ENCODE peak calls at places on chromosomes 5 and 9, in eight cellular contexts. C, H, W, V, X, D, R and K are unnamed samples.

GRCh38 chr9:18544456-18544855 is 70.5 kb downstream of the ADAMTSL1 start:
- DNase-seq in C (no peak), H (no peak), W (no peak), V (peak), X (peak), D (peak), R (no peak), K (no peak)

GRCh38 chr9:1071730-1072129 is 21.6 kb downstream of the DMRT2 start:
- DNase-seq in C (peak), H (no peak), W (no peak), V (peak), X (no peak), D (no peak), R (no peak), K (no peak)

GRCh38 chr9:38176256-38176655 is 107.2 kb upstream of the SHB start:
- DNase-seq in C (no peak), H (no peak), W (no peak), V (peak), X (no peak), D (no peak), R (no peak), K (no peak)

GRCh38 chr9:100286257-100286656 is 66.5 kb downstream of the TEX10 start:
- DNase-seq in C (no peak), H (no peak), W (no peak), V (no peak), X (no peak), D (no peak), R (no peak), K (no peak)

GRCh38 chr9:16986441-16987387 is 116.2 kb upstream of the BNC2 start:
- DNase-seq in C (no peak), H (peak), W (no peak), V (no peak), X (peak), D (peak), R (no peak), K (no peak)

GRCh38 chr9:106983346-106983745 is 120.4 kb downstream of the ZNF462 start:
- DNase-seq in C (no peak), H (no peak), W (no peak), V (no peak), X (no peak), D (no peak), R (no peak), K (no peak)

GRCh38 chr5:139863855-139864558 is 68.4 kb downstream of the PSD2 start:
- DNase-seq in C (peak), H (peak), W (peak), V (peak), X (peak), D (peak), R (peak), K (peak)

GRCh38 chr5:128695791-128696520 is 157.9 kb upstream of the FBN2 start:
- DNase-seq in C (no peak), H (no peak), W (no peak), V (no peak), X (peak), D (no peak), R (no peak), K (no peak)

GRCh38 chr9:14303526-14303925 is 10.4 kb downstream of the NFIB start:
- DNase-seq in C (no peak), H (no peak), W (no peak), V (no peak), X (no peak), D (no peak), R (no peak), K (no peak)

GRCh38 chr9:120306561-120306960 is 273.4 kb downstream of the CDK5RAP2 start:
- DNase-seq in C (no peak), H (no peak), W (no peak), V (no peak), X (no peak), D (no peak), R (no peak), K (no peak)

GRCh38 chr5:125813221-125813974 is 609.8 kb upstream of the GRAMD2B start:
- DNase-seq in C (no peak), H (no peak), W (no peak), V (no peak), X (no peak), D (no peak), R (no peak), K (no peak)

GRCh38 chr9:100070071-100070470 is 28.7 kb downstream of the ERP44 start:
- DNase-seq in C (no peak), H (no peak), W (no peak), V (peak), X (no peak), D (no peak), R (no peak), K (no peak)